ENCODE peak calls at places on chromosomes 16 and 17, in ten cellular contexts. L is CD4-positive, CD25-positive, alpha-beta regulatory T cell; G is foreskin fibroblast; E is NCI-H69; X is RPMI8226; I is astrocyte of the spinal cord; Y is CD8-positive, alpha-beta memory T cell; Q is C1 segment of cervical spinal cord; F is activated T-helper 1 cell treated with anti-CD3 and anti-CD28 coated beads, Interleukin-12 subunit alpha, Interleukin-12 subunit beta, Interleukin-2, Interleukin-4 antibody, amounts not matched to agents 30 ng/mL and 10 ng/mL and 1 ng/mL, durations not matched to agents 14 hours and 24 hours and 36 hours; M is AG09309. O is an unnamed sample.

GRCh38 chr17:10058924-10059683 is 139.3 kb downstream of the GAS7 start:
- DNase-seq in Y (no peak), E (no peak), F (no peak), G (peak), M (no peak), I (no peak), X (no peak), Q (no peak), L (no peak), O (no peak)

GRCh38 chr17:21025446-21025845 is 17.4 kb downstream of the USP22 start:
- DNase-seq in L (no peak), I (no peak), Q (no peak), X (no peak), E (no peak), Y (no peak), M (no peak), G (peak), F (no peak), O (no peak)

GRCh38 chr16:78075800-78076199 is 23.7 kb upstream of the WWOX start:
- DNase-seq in I (no peak), Y (no peak), X (no peak), F (no peak), Q (no peak), L (no peak), E (no peak), M (no peak), G (no peak), O (no peak)

GRCh38 chr16:27903046-27903655 is 160.4 kb downstream of the GSG1L start:
- DNase-seq in Y (no peak), E (no peak), G (no peak), M (no peak), L (no peak), X (no peak), Q (no peak), I (no peak), F (no peak), O (no peak)

GRCh38 chr17:11251561-11252107 is 10.6 kb downstream of the SHISA6 start:
- DNase-seq in G (no peak), Y (no peak), E (no peak), F (no peak), L (no peak), X (no peak), Q (no peak), I (no peak), M (no peak), O (no peak)

GRCh38 chr17:38761612-38762011 is 9.1 kb downstream of the PSMB3 start:
- DNase-seq in L (no peak), Q (no peak), X (peak), Y (no peak), G (peak), E (peak), M (no peak), F (no peak), I (peak), O (no peak)

GRCh38 chr17:11601661-11602060 is 3.4 kb downstream of the DNAH9 start:
- DNase-seq in Y (no peak), I (no peak), G (no peak), Q (no peak), L (no peak), M (no peak), X (no peak), E (no peak), F (no peak), O (no peak)

GRCh38 chr16:6510261-6510660 is 822.4 kb upstream of the RBFOX1 start:
- DNase-seq in Y (no peak), X (no peak), M (no peak), I (no peak), E (no peak), L (no peak), F (no peak), G (no peak), Q (no peak), O (no peak)

GRCh38 chr17:76529224-76529642 is 8.3 kb downstream of the CYGB start:
- DNase-seq in I (peak), X (no peak), F (no peak), E (no peak), G (peak), Y (no peak), L (no peak), M (peak), Q (peak), O (no peak)

GRCh38 chr17:2170023-2170422 is 115.1 kb downstream of the HIC1 start:
- DNase-seq in M (no peak), Q (no peak), X (peak), L (no peak), I (no peak), G (no peak), F (no peak), Y (no peak), E (peak), O (no peak)

GRCh38 chr16:24497405-24497804 is 42.0 kb upstream of the RBBP6 start:
- DNase-seq in X (no peak), Q (no peak), Y (no peak), G (peak), L (no peak), M (peak), I (no peak), F (no peak), E (peak), O (no peak)

GRCh38 chr17:193841-194806 is 12.7 kb upstream of the DOC2B start:
- DNase-seq in X (no peak), G (no peak), F (no peak), M (no peak), Q (peak), E (no peak), I (no peak), L (no peak), Y (no peak), O (no peak)

GRCh38 chr16:81491522-81492188 is 47.0 kb downstream of the CMIP start:
- DNase-seq in Q (no peak), L (no peak), E (no peak), G (peak), M (no peak), I (peak), Y (no peak), F (no peak), X (no peak), O (no peak)

GRCh38 chr17:46264456-46265198 is 30.3 kb upstream of the LRRC37A start:
- DNase-seq in G (peak), Y (peak), F (no peak), E (peak), M (peak), I (peak), Q (no peak), L (no peak), X (no peak), O (peak)

GRCh38 chr16:83044589-83044988 is 417.8 kb downstream of the CDH13 start:
- DNase-seq in G (no peak), M (no peak), X (no peak), Y (no peak), L (no peak), I (no peak), Q (no peak), F (no peak), E (no peak), O (no peak)

GRCh38 chr17:50173335-50173941 is 7.6 kb downstream of the SGCA start:
- DNase-seq in I (peak), Y (no peak), L (no peak), M (no peak), X (no peak), F (no peak), E (no peak), G (peak), Q (no peak), O (peak)

GRCh38 chr16:7744546-7745294 is 412.1 kb downstream of the RBFOX1 start:
- DNase-seq in Y (no peak), F (no peak), X (no peak), L (no peak), Q (peak), G (no peak), M (no peak), I (no peak), E (peak), O (no peak)

GRCh38 chr17:42980766-42981397 is 517 bp downstream of the RUNDC1 start:
- DNase-seq in M (no peak), F (peak), Q (no peak), L (peak), G (peak), E (peak), X (peak), Y (peak), I (peak), O (no peak)

GRCh38 chr16:30526137-30526822 is at the start of gene ZNF768:
- DNase-seq in M (no peak), L (peak), Y (peak), I (peak), X (no peak), Q (peak), E (no peak), G (peak), F (no peak), O (no peak)

GRCh38 chr16:5502467-5502869 is 404.9 kb upstream of the EEF2KMT start:
- DNase-seq in Q (peak), G (peak), E (peak), L (no peak), Y (no peak), M (no peak), X (peak), F (no peak), I (no peak), O (no peak)

GRCh38 chr16:19348578-19349315 is 63.2 kb downstream of the CLEC19A start:
- DNase-seq in Y (no peak), L (no peak), Q (no peak), E (peak), F (no peak), I (no peak), G (no peak), X (peak), M (no peak), O (no peak)

GRCh38 chr16:25605381-25605780 is 86.4 kb upstream of the HS3ST4 start:
- DNase-seq in I (no peak), E (no peak), F (no peak), G (no peak), L (no peak), M (no peak), Y (no peak), Q (no peak), X (no peak), O (no peak)

O was measured in non-pigmented ciliary epithelial cell.